ENCODE peak calls at places on chromosome 4, in four cellular contexts. One of them, this sample, is unnamed.

GRCh38 chr4:23333946-23334878 is 555.6 kb downstream of the PPARGC1A start:
- DNase-seq in BJ: peak
- DNase-seq in nucleus accumbens: no peak
- DNase-seq in ELR: peak
- DNase-seq in this sample: peak

GRCh38 chr4:158906073-158906472 is 137.2 kb downstream of the FNIP2 start:
- DNase-seq in BJ: no peak
- DNase-seq in ELR: no peak
- DNase-seq in nucleus accumbens: no peak
- DNase-seq in this sample: no peak

GRCh38 chr4:151921811-151922210 is 161.0 kb upstream of the GATB start:
- DNase-seq in ELR: peak
- DNase-seq in nucleus accumbens: no peak
- DNase-seq in BJ: peak
- DNase-seq in this sample: peak

GRCh38 chr4:101232074-101232776 is 115.1 kb downstream of the PPP3CA start:
- DNase-seq in BJ: peak
- DNase-seq in ELR: peak
- DNase-seq in nucleus accumbens: no peak
- DNase-seq in this sample: no peak

GRCh38 chr4:133869486-133869885 is 332.1 kb downstream of the PABPC4L start:
- DNase-seq in nucleus accumbens: no peak
- DNase-seq in BJ: no peak
- DNase-seq in ELR: no peak
- DNase-seq in this sample: no peak

GRCh38 chr4:158112612-158113011 is 60.2 kb downstream of the GASK1B start:
- DNase-seq in ELR: no peak
- DNase-seq in BJ: no peak
- DNase-seq in nucleus accumbens: no peak
- DNase-seq in this sample: no peak

GRCh38 chr4:107913283-107913899 is 18.0 kb upstream of the CYP2U1 start:
- DNase-seq in nucleus accumbens: no peak
- DNase-seq in BJ: peak
- DNase-seq in ELR: peak
- DNase-seq in this sample: no peak

GRCh38 chr4:8738471-8738931 is 133.1 kb downstream of the HMX1 start:
- DNase-seq in nucleus accumbens: no peak
- DNase-seq in BJ: no peak
- DNase-seq in ELR: no peak
- DNase-seq in this sample: no peak

GRCh38 chr4:47213971-47214370 is 182.6 kb downstream of the GABRB1 start:
- DNase-seq in BJ: peak
- DNase-seq in nucleus accumbens: no peak
- DNase-seq in ELR: peak
- DNase-seq in this sample: no peak

GRCh38 chr4:39045791-39046221 is 13.6 kb upstream of the TMEM156 start:
- DNase-seq in ELR: peak
- DNase-seq in BJ: no peak
- DNase-seq in nucleus accumbens: no peak
- DNase-seq in this sample: no peak

GRCh38 chr4:56723201-56723605 is 42.1 kb upstream of the HOPX start:
- DNase-seq in ELR: no peak
- DNase-seq in BJ: no peak
- DNase-seq in nucleus accumbens: no peak
- DNase-seq in this sample: no peak

GRCh38 chr4:67762091-67762490 is 7.9 kb upstream of the GNRHR start:
- DNase-seq in nucleus accumbens: no peak
- DNase-seq in BJ: no peak
- DNase-seq in ELR: peak
- DNase-seq in this sample: no peak

GRCh38 chr4:113411496-113411938 is 350.0 kb downstream of the CAMK2D start:
- DNase-seq in nucleus accumbens: no peak
- DNase-seq in ELR: peak
- DNase-seq in BJ: peak
- DNase-seq in this sample: peak

GRCh38 chr4:183961772-183962171 is 56.7 kb downstream of the STOX2 start:
- DNase-seq in nucleus accumbens: no peak
- DNase-seq in BJ: no peak
- DNase-seq in ELR: no peak
- DNase-seq in this sample: no peak

GRCh38 chr4:88275949-88276515 is 8.3 kb downstream of the PPM1K start:
- DNase-seq in BJ: no peak
- DNase-seq in ELR: no peak
- DNase-seq in nucleus accumbens: no peak
- DNase-seq in this sample: no peak

GRCh38 chr4:154740462-154740861 is 3.3 kb upstream of the LRAT start:
- DNase-seq in ELR: no peak
- DNase-seq in nucleus accumbens: no peak
- DNase-seq in BJ: no peak
- DNase-seq in this sample: no peak

GRCh38 chr4:1582227-1582626 is 101.9 kb downstream of the FAM53A start:
- DNase-seq in nucleus accumbens: no peak
- DNase-seq in BJ: no peak
- DNase-seq in ELR: no peak
- DNase-seq in this sample: no peak

GRCh38 chr4:140152015-140152703 is 1.8 kb downstream of the MAML3 start:
- DNase-seq in nucleus accumbens: no peak
- DNase-seq in ELR: peak
- DNase-seq in BJ: no peak
- DNase-seq in this sample: no peak

GRCh38 chr4:73299548-73300280 is 41.1 kb upstream of the ANKRD17 start:
- DNase-seq in ELR: no peak
- DNase-seq in BJ: no peak
- DNase-seq in nucleus accumbens: no peak
- DNase-seq in this sample: no peak

GRCh38 chr4:158259955-158260575 is 49.8 kb downstream of the TMEM144 start:
- DNase-seq in BJ: no peak
- DNase-seq in ELR: peak
- DNase-seq in nucleus accumbens: no peak
- DNase-seq in this sample: peak

GRCh38 chr4:154908168-154908567 is 127.1 kb downstream of the RBM46 start:
- DNase-seq in ELR: peak
- DNase-seq in nucleus accumbens: no peak
- DNase-seq in BJ: no peak
- DNase-seq in this sample: no peak

GRCh38 chr4:120052840-120053239 is 13.8 kb downstream of the MAD2L1 start:
- DNase-seq in ELR: peak
- DNase-seq in BJ: peak
- DNase-seq in nucleus accumbens: no peak
- DNase-seq in this sample: peak

GRCh38 chr4:61500883-61501282 is 300.8 kb downstream of the ADGRL3 start:
- DNase-seq in BJ: no peak
- DNase-seq in ELR: peak
- DNase-seq in nucleus accumbens: no peak
- DNase-seq in this sample: no peak

GRCh38 chr4:32841217-32841616 is 2121.0 kb downstream of the PCDH7 start:
- DNase-seq in nucleus accumbens: no peak
- DNase-seq in ELR: no peak
- DNase-seq in BJ: no peak
- DNase-seq in this sample: no peak

GRCh38 chr4:7814451-7814850 is 125.2 kb downstream of the AFAP1 start:
- DNase-seq in ELR: no peak
- DNase-seq in nucleus accumbens: no peak
- DNase-seq in BJ: no peak
- DNase-seq in this sample: no peak

GRCh38 chr4:105765690-105766407 is 57.3 kb downstream of the GSTCD start:
- DNase-seq in ELR: peak
- DNase-seq in BJ: peak
- DNase-seq in nucleus accumbens: no peak
- DNase-seq in this sample: peak

GRCh38 chr4:19936471-19936870 is 315.2 kb upstream of the SLIT2 start:
- DNase-seq in ELR: peak
- DNase-seq in BJ: peak
- DNase-seq in nucleus accumbens: no peak
- DNase-seq in this sample: peak

GRCh38 chr4:101171747-101172146 is 175.6 kb downstream of the PPP3CA start:
- DNase-seq in nucleus accumbens: no peak
- DNase-seq in BJ: no peak
- DNase-seq in ELR: peak
- DNase-seq in this sample: no peak

GRCh38 chr4:94939791-94940530 is 182.2 kb downstream of the BMPR1B start:
- DNase-seq in BJ: no peak
- DNase-seq in ELR: no peak
- DNase-seq in nucleus accumbens: no peak
- DNase-seq in this sample: no peak